ENCODE peak calls at places on chromosomes 6 and 20, in six cellular contexts. U is transverse colon, K is tibial nerve, Q is K562, J is A549, P is SK-N-SH. G is an unnamed sample.

GRCh38 chr6:159168536-159169192 is 536 bp upstream of the FNDC1 start:
- DNase-seq in U (peak; percentile 24), K (peak; percentile 24), Q (peak; percentile 41), J (peak; percentile 48), P (peak; percentile 65), G (peak; percentile 76)

GRCh38 chr20:10731190-10731955 is 57.6 kb upstream of the JAG1 start:
- DNase-seq in U (no peak), K (no peak), Q (no peak), J (no peak), P (no peak), G (no peak)

GRCh38 chr6:84581494-84582259 is 182.7 kb downstream of the TBX18 start:
- DNase-seq in U (no peak), K (no peak), Q (no peak), J (no peak), P (no peak), G (no peak)

GRCh38 chr6:113731528-113731927 is 125.6 kb upstream of the MARCKS start:
- DNase-seq in U (no peak), K (no peak), Q (no peak), J (no peak), P (no peak), G (no peak)

GRCh38 chr6:147221739-147222138 is 17.5 kb downstream of the STXBP5 start:
- DNase-seq in U (no peak), K (no peak), Q (no peak), J (no peak), P (no peak), G (no peak)

GRCh38 chr6:147033267-147033666 is 170.9 kb upstream of the STXBP5 start:
- DNase-seq in U (no peak), K (no peak), Q (no peak), J (no peak), P (no peak), G (no peak)

GRCh38 chr20:5078399-5078958 is 41.3 kb downstream of the PCNA start:
- DNase-seq in U (peak; percentile 83), K (peak; percentile 50), Q (peak; percentile 38), J (peak; percentile 70), P (no peak), G (peak; percentile 93)

GRCh38 chr6:114471450-114471849 is 128.6 kb upstream of the HS3ST5 start:
- DNase-seq in U (no peak), K (no peak), Q (no peak), J (no peak), P (no peak), G (no peak)

GRCh38 chr6:152746172-152746553 is 4.4 kb upstream of the VIP start:
- DNase-seq in U (no peak), K (no peak), Q (no peak), J (peak; percentile 74), P (no peak), G (no peak)

GRCh38 chr6:106204961-106205360 is 118.8 kb downstream of the PRDM1 start:
- DNase-seq in U (no peak), K (no peak), Q (no peak), J (no peak), P (no peak), G (no peak)

GRCh38 chr20:57660510-57661199 is 40.4 kb upstream of the ZBP1 start:
- DNase-seq in U (peak; percentile 3), K (no peak), Q (no peak), J (no peak), P (peak; percentile 4), G (peak; percentile 15)
- H3K4me1 ChIP-seq in U (peaks cover 3% of the 10 kb centered on the region), K (peaks cover 15% of the 10 kb centered on the region), Q (peaks cover 6% of the 10 kb centered on the region), J (peaks cover 73% of the 10 kb centered on the region), P (peaks cover 53% of the 10 kb centered on the region), G (no peaks in the 10 kb centered on the region)

GRCh38 chr20:63976980-63977391 is 2.5 kb downstream of the SAMD10 start:
- DNase-seq in U (no peak), K (no peak), Q (no peak), J (no peak), P (peak; percentile 9), G (peak; percentile 74)

GRCh38 chr20:63977392-63978276 is 1.8 kb downstream of the SAMD10 start:
- DNase-seq in U (no peak), K (no peak), Q (no peak), J (peak; percentile 60), P (no peak), G (no peak)

GRCh38 chr20:63979221-63979548 is 257 bp downstream of the SAMD10 start:
- DNase-seq in U (no peak), K (no peak), Q (no peak), J (no peak), P (no peak), G (no peak)

GRCh38 chr20:63979549-63980316 is at the start of gene SAMD10:
- DNase-seq in U (peak; percentile 59), K (peak; percentile 12), Q (peak; percentile 63), J (no peak), P (peak; percentile 85), G (peak; percentile 92)

GRCh38 chr20:63978319-63979220 is 872 bp downstream of the SAMD10 start:
- DNase-seq in U (peak; percentile 90), K (no peak), Q (peak; percentile 72), J (no peak), P (peak; percentile 79), G (peak; percentile 93)
- TF ChIP-seq EP300 in U (no peak), K (no peak), Q (no peak), J (no peak), P (no peak), G (no peak)

DNA sequence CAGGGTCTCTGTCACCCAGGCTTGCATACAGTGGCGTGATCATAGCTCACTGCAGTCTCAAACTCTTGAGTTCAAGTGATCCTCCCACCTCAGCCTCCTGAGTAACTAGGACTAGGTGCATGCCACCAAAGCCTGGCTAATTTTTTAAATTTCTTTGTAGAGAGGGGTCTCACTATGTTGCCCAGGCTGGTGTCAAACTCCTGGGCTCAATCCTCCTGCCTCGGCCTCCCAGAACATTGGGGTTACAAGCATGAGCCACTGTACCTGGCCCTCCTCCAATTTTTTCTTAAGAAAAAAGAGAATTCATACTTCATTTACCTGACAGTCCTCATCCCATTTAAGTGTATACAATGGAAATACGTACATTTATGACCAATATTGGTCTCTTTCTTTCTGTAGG is 37.9 kb downstream of the E2F3 start:
- DNase-seq in U (no peak), K (no peak), Q (no peak), J (no peak), P (no peak), G (no peak)
- H3K4me1 ChIP-seq in U (no peaks in the 10 kb centered on the region), K (no peaks in the 10 kb centered on the region), Q (peaks cover 5% of the 10 kb centered on the region), J (peaks cover 10% of the 10 kb centered on the region), P (no peaks in the 10 kb centered on the region), G (no peaks in the 10 kb centered on the region)

DNA sequence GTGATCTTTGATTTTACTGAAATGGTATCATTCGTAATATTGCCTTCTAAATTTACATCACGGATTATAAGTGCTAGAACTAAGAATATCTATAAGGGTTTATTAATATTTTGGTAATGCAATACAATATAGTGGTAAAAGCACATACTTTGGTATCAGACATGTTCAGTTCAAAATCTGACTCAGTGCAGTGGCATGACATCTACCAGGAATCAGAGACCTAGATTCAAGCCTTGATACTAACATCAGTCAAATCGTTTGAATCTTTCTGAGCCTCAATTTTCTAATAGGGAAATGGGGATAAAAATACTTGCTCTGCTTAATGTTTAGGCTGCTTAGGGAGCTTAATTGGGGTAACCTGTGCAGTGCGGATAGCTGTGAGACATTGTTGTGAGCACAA is 488.0 kb downstream of the BCKDHB start:
- DNase-seq in U (no peak), K (no peak), Q (no peak), J (no peak), P (no peak), G (no peak)
- TF ChIP-seq EP300 in U (no peak), K (no peak), Q (no peak), J (no peak), P (no peak), G (no peak)

GRCh38 chr6:13262302-13263006 is 65.9 kb downstream of the TBC1D7 start:
- DNase-seq in U (no peak), K (no peak), Q (no peak), J (no peak), P (no peak), G (no peak)
- H3K4me1 ChIP-seq in U (no peaks in the 10 kb centered on the region), K (no peaks in the 10 kb centered on the region), Q (no peaks in the 10 kb centered on the region), J (no peaks in the 10 kb centered on the region), P (no peaks in the 10 kb centered on the region), G (no peaks in the 10 kb centered on the region)

DNA sequence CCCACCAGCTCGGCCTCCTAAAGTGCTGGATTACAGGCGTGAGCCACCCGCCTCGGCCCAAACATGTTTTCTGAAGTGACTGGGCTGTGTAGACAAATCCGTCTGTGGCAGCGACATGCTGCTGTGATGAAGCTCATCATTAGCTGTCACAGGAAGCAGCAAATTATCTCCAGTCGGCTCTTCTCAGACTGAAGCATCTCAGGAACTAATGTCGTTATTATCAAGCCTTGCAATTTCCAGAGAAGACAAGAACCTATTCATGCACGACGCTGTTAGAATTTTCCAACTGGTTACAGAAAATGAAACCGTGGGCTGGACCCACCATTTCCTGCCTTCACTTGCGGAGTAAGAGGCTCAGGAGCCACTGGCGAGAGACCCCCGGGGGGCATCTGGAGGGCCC is 17.2 kb upstream of the NTSR1 start:
- DNase-seq in U (no peak), K (no peak), Q (no peak), J (no peak), P (no peak), G (no peak)
- TF ChIP-seq EP300 in U (no peak), K (no peak), Q (no peak), J (no peak), P (no peak), G (no peak)

GRCh38 chr6:127937747-127938146 is 36.9 kb upstream of the THEMIS start:
- DNase-seq in U (no peak), K (no peak), Q (no peak), J (no peak), P (no peak), G (no peak)
- H3K4me1 ChIP-seq in U (no peaks in the 10 kb centered on the region), K (no peaks in the 10 kb centered on the region), Q (no peaks in the 10 kb centered on the region), J (peaks cover 13% of the 10 kb centered on the region), P (no peaks in the 10 kb centered on the region), G (no peaks in the 10 kb centered on the region)

DNA sequence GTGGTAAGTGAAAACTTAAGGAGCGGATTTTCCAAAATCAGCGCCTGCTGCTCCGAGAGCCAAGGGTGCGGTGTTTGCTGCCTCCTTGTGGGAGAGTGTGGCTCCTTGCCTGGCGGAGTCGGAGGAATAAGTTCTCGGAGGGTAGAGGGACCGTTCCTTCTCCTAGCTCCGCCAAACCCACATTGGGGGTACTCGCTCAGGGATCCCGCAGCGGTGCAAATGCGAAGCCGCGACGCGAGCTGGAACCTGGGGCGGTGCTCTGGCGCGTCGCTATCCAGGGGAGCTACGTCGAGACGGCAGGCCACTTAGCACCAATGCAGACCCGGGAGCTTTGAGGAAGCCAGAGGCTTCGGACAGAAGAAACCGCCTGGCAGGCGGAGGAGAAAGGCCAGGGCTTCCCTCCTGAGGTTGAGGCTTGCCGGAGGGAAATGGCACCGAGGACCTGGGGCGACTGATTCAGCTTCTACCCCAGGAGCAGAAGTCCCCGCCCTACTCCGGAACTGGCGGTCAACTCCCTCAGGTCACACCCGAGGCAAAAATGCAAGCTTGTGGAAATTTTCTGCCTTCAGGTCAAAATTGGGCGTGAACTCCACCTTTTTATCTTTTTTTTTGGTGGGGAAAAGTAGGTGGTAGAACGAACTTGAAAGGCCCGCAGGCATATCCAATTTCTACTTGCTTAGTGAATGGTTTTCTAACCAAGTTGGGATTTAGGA is 5.7 kb upstream of the DDX43 start:
- DNase-seq in U (peak; percentile 68), K (peak; percentile 36), Q (peak; percentile 77), J (peak; percentile 75), P (peak; percentile 56), G (peak; percentile 70)
- TF ChIP-seq EP300 in U (no peak), K (no peak), Q (peak; percentile 33), J (no peak), P (no peak), G (no peak)